ENCODE peak calls at places on chromosomes 12 and 14, in four cellular contexts. N is activated CD8-positive, alpha-beta T cell treated with anti-CD3 and anti-CD28 coated beads for 36 hours; K is heart left ventricle; Y is stimulated activated naive CD4-positive, alpha-beta T cell. V is an unnamed sample.

GRCh38 chr12:121278450-121279375 is 17.8 kb downstream of the CAMKK2 start:
- DNase-seq in Y (no peak), K (peak; percentile 71), N (no peak), V (peak; percentile 53)

GRCh38 chr12:1518763-1519516 is 75.4 kb downstream of the FBXL14 start:
- DNase-seq in K (no peak), Y (no peak), N (no peak), V (peak; percentile 70)

GRCh38 chr14:104098272-104099095 is 13.0 kb downstream of the ASPG start:
- DNase-seq in N (no peak), Y (no peak), K (peak; percentile 18), V (no peak)

GRCh38 chr12:64883264-64884163 is 59.1 kb downstream of the TBC1D30 start:
- DNase-seq in K (no peak), Y (no peak), N (no peak), V (no peak)

GRCh38 chr14:77053046-77053841 is 24.7 kb upstream of the IRF2BPL start:
- DNase-seq in K (peak; percentile 86), Y (peak; percentile 78), N (peak; percentile 90), V (peak; percentile 74)

GRCh38 chr14:35682802-35683201 is 126.3 kb downstream of the RALGAPA1 start:
- DNase-seq in Y (no peak), K (no peak), N (no peak), V (no peak)

GRCh38 chr12:115956674-115957073 is 320.8 kb downstream of the MED13L start:
- DNase-seq in K (no peak), Y (no peak), N (no peak), V (no peak)

GRCh38 chr12:50103767-50104321 is at the start of gene GPD1:
- DNase-seq in Y (no peak), K (peak; percentile 81), N (peak; percentile 50), V (peak; percentile 53)

GRCh38 chr12:119988440-119988787 is 622 bp upstream of the BICDL1 start:
- DNase-seq in Y (no peak), N (no peak), K (no peak), V (peak; percentile 39)

GRCh38 chr12:108446766-108447165 is 68.3 kb upstream of the FICD start:
- DNase-seq in Y (no peak), K (peak; percentile 40), N (no peak), V (no peak)

GRCh38 chr12:69497308-69498026 is 27.3 kb downstream of the FRS2 start:
- DNase-seq in K (no peak), Y (no peak), N (no peak), V (peak; percentile 49)

GRCh38 chr12:65881965-65882413 is 57.7 kb downstream of the HMGA2 start:
- DNase-seq in N (peak; percentile 11), Y (no peak), K (peak; percentile 88), V (peak; percentile 65)

GRCh38 chr14:81137316-81137715 is 83.4 kb downstream of the GTF2A1 start:
- DNase-seq in K (no peak), N (no peak), Y (no peak), V (peak; percentile 42)

GRCh38 chr14:98965061-98965460 is 306.9 kb downstream of the BCL11B start:
- DNase-seq in Y (no peak), K (no peak), N (no peak), V (no peak)

GRCh38 chr12:90290980-90291975 is 582.6 kb upstream of the ATP2B1 start:
- DNase-seq in N (no peak), K (no peak), Y (no peak), V (no peak)

GRCh38 chr12:25286837-25287236 is 36.1 kb upstream of the KRAS start:
- DNase-seq in K (no peak), Y (no peak), N (no peak), V (no peak)

GRCh38 chr14:105465209-105466031 is 9.2 kb upstream of the CRIP2 start:
- DNase-seq in K (peak; percentile 88), Y (no peak), N (no peak), V (no peak)

GRCh38 chr14:57611555-57612075 is 118.0 kb upstream of the CCDC198 start:
- DNase-seq in N (no peak), Y (no peak), K (no peak), V (no peak)

GRCh38 chr12:45518516-45519235 is 210.8 kb upstream of the ARID2 start:
- DNase-seq in Y (peak; percentile 23), K (no peak), N (peak; percentile 80), V (no peak)

GRCh38 chr12:120844768-120845449 is 59.2 kb downstream of the SPPL3 start:
- DNase-seq in Y (no peak), N (no peak), K (no peak), V (no peak)

GRCh38 chr12:101551362-101552114 is 43.2 kb upstream of the MYBPC1 start:
- DNase-seq in Y (no peak), N (no peak), K (no peak), V (no peak)

GRCh38 chr12:67534671-67535070 is 113.9 kb upstream of the DYRK2 start:
- DNase-seq in K (peak; percentile 35), N (no peak), Y (no peak), V (peak; percentile 91)

GRCh38 chr12:67320614-67321305 is 51.6 kb downstream of the CAND1 start:
- DNase-seq in K (no peak), Y (no peak), N (no peak), V (peak; percentile 29)

GRCh38 chr14:68969278-68969677 is 9.8 kb downstream of the ACTN1 start:
- DNase-seq in K (peak; percentile 30), N (no peak), Y (no peak), V (no peak)

GRCh38 chr12:12432373-12432772 is 75.5 kb downstream of the BORCS5 start:
- DNase-seq in Y (no peak), N (no peak), K (no peak), V (peak; percentile 74)

GRCh38 chr12:7304456-7304855 is 584 bp downstream of the ACSM4 start:
- DNase-seq in K (no peak), N (no peak), Y (no peak), V (no peak)

GRCh38 chr12:132364348-132364902 is 35.0 kb upstream of the GALNT9 start:
- DNase-seq in N (no peak), Y (no peak), K (no peak), V (no peak)

GRCh38 chr12:26274441-26275312 is 79.3 kb downstream of the SSPN start:
- DNase-seq in K (peak; percentile 89), Y (no peak), N (peak; percentile 81), V (peak; percentile 98)

GRCh38 chr12:110498984-110499706 is 2.8 kb downstream of the VPS29 start:
- DNase-seq in N (no peak), Y (no peak), K (no peak), V (peak; percentile 22)

GRCh38 chr12:98422809-98423208 is 92.6 kb upstream of the TMPO start:
- DNase-seq in K (no peak), N (no peak), Y (no peak), V (no peak)

GRCh38 chr12:26187429-26187828 is 7.9 kb upstream of the SSPN start:
- DNase-seq in Y (no peak), K (no peak), N (no peak), V (no peak)